ENCODE peak calls at places on chromosomes 2 and 18, in seven cellular contexts. D is ovary; L is WERI-Rb-1; U is psoas muscle; T is uterus; H is heart left ventricle; Z is naive thymus-derived CD4-positive, alpha-beta T cell. F is an unnamed sample.

GRCh38 chr2:172090947-172091625 is 5.8 kb downstream of the DLX1 start:
- DNase-seq in L (no peak), H (no peak), U (no peak), D (no peak), T (no peak), Z (no peak), F (no peak)

GRCh38 chr2:131105950-131106801 is 1.0 kb downstream of the PLEKHB2 start:
- DNase-seq in H (peak; percentile 26), T (no peak), D (no peak), L (no peak), U (peak; percentile 31), Z (no peak), F (peak; percentile 43)

GRCh38 chr2:230991598-230991997 is 4.3 kb upstream of the SPATA3 start:
- DNase-seq in H (no peak), L (no peak), Z (no peak), D (no peak), U (no peak), T (no peak), F (no peak)

GRCh38 chr2:167209784-167210183 is 321.5 kb downstream of the XIRP2 start:
- DNase-seq in L (no peak), D (no peak), U (no peak), H (no peak), Z (no peak), T (no peak), F (no peak)

GRCh38 chr18:76476665-76477561 is 18.1 kb downstream of the ZNF516 start:
- DNase-seq in Z (no peak), H (no peak), L (no peak), U (no peak), D (no peak), T (no peak), F (peak; percentile 82)

GRCh38 chr2:236527198-236527640 is 42.4 kb upstream of the ACKR3 start:
- DNase-seq in L (no peak), T (no peak), Z (no peak), U (no peak), H (no peak), D (no peak), F (peak; percentile 14)

GRCh38 chr18:76823574-76823973 is 1.2 kb downstream of the ZNF236 start:
- DNase-seq in Z (no peak), D (peak; percentile 58), T (no peak), U (peak; percentile 34), L (no peak), H (no peak), F (no peak)

GRCh38 chr2:203022751-203023150 is 8.1 kb downstream of the NBEAL1 start:
- DNase-seq in H (no peak), U (no peak), T (no peak), Z (no peak), L (no peak), D (no peak), F (no peak)

GRCh38 chr2:119759451-119760236 is at the start of gene PTPN4:
- DNase-seq in Z (peak; percentile 98), L (peak; percentile 97), U (peak; percentile 96), H (peak; percentile 98), T (peak; percentile 96), D (peak; percentile 96), F (peak; percentile 95)

GRCh38 chr2:71925268-71926097 is 222.2 kb downstream of the CYP26B1 start:
- DNase-seq in D (no peak), T (no peak), H (no peak), L (peak; percentile 5), U (no peak), Z (no peak), F (no peak)

DNA sequence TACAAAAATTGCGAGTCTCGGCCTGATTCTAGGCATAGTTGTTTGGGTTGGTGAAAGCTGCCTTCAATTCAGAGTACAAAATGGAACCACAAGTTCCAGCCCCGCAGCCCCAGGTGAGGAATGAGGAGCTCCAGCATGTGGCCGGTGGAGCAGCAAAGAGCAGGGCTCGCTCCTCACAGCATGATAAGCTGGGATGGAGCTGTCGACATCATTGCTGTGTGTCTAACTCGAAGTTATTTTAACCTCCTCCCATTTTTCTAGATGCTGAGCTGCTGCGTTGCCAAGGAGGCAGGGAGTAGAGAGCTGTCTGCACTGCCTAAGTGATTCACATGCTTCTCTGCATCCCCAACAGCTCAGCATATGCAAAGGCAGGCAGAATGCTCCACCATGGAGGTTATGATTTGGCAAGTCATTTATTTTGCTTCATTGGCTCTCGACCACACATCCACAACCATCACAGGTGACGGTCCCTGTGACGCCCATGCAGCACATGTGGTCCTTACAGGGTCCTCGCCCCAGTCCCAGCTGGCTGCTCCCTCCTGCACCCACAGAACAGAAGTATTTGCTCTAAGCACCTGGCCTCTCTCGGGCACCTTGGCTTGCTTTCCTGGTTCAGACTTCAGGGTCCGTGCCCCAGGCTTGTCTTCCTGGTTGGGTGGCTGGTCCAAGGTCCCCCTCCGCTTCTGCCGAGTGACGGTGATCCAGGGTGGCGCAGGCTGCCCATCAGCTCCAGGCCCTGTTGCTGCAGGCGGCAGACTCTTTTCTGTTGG is 66.0 kb upstream of the MGAT4A start:
- DNase-seq in T (no peak), H (no peak), Z (no peak), U (no peak), D (no peak), L (no peak), F (no peak)
- H3K36me3 ChIP-seq in T (no peaks in the 10 kb centered on the region), H (peaks cover 19% of the 10 kb centered on the region), Z (no peaks in the 10 kb centered on the region), U (no peaks in the 10 kb centered on the region), D (no peaks in the 10 kb centered on the region), L (no peaks in the 10 kb centered on the region), F (no peaks in the 10 kb centered on the region)

DNA sequence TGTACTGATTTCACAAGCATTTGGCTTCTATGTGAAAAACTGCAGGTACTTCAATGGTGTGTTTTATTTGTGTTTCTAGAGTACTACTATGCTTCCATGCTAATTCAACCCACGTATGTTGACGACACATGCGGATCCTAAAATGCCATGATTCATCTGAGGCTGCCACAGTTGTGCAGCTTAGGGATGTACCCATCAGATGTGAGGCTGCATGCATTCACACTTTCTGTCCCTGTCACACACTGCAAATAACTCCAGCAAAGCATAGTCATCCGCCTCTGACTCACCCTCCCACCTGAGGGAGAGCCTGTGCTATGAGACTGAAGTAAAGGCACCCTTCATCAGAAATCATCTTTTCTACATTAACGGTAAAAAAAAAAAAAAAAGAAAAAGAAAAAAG is 22.1 kb upstream of the SERTAD2 start:
- DNase-seq in Z (peak; percentile 19), L (no peak), U (no peak), D (no peak), T (no peak), H (no peak), F (no peak)
- H3K27ac ChIP-seq in Z (no peak overlapping the region), L (no peak overlapping the region), U (no peak overlapping the region), D (no peak overlapping the region), T (no peak overlapping the region), H (no peak overlapping the region), F (no peak overlapping the region)

GRCh38 chr2:177217247-177217843 is 4.8 kb downstream of the HNRNPA3 start:
- DNase-seq in Z (no peak), D (no peak), H (no peak), T (no peak), L (no peak), U (no peak), F (no peak)

GRCh38 chr2:177225965-177226360 is 13.4 kb downstream of the HNRNPA3 start:
- DNase-seq in L (no peak), D (no peak), Z (no peak), T (no peak), H (no peak), U (no peak), F (no peak)

GRCh38 chr2:177221534-177221933 is 8.9 kb downstream of the HNRNPA3 start:
- DNase-seq in U (no peak), T (no peak), D (no peak), Z (no peak), H (no peak), L (no peak), F (no peak)

DNA sequence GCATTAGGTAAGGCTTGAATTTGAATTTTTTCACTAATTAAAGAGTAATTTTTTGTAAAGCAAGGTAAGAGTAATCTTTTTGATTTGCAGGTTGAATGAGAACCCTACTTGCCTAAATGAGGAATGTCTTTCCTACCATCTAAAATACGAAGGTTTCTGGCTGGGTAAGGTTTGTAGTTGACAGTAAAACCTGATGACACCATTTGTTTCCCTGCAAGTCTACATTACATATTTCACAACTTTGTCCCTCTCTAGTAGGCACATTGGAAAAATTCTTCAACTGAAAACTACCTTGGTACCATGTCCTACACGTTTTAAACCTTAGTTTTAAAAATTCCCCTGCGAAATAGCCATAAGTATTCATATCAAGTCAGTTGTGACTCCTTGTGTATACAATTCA is 9.4 kb downstream of the HNRNPA3 start:
- DNase-seq in D (no peak), L (no peak), Z (no peak), U (no peak), T (no peak), H (no peak), F (no peak)
- H3K36me3 ChIP-seq in D (no peaks in the 10 kb centered on the region), L (peaks cover 49% of the 10 kb centered on the region), Z (peaks cover 65% of the 10 kb centered on the region), U (peaks cover 89% of the 10 kb centered on the region), T (no peaks in the 10 kb centered on the region), H (peaks cover 88% of the 10 kb centered on the region), F (peaks cover 54% of the 10 kb centered on the region)

GRCh38 chr18:54191352-54191751 is 33.1 kb downstream of the MBD2 start:
- DNase-seq in D (no peak), U (no peak), L (no peak), H (no peak), Z (no peak), T (no peak), F (no peak)
- H3K27ac ChIP-seq in D (no peak overlapping the region), U (no peak overlapping the region), L (no peak overlapping the region), H (no peak overlapping the region), Z (no peak overlapping the region), T (no peak overlapping the region), F (no peak overlapping the region)

GRCh38 chr2:173953047-173953424 is 12.1 kb downstream of the SP3 start:
- DNase-seq in Z (no peak), H (no peak), L (no peak), T (no peak), U (no peak), D (no peak), F (no peak)
- H3K36me3 ChIP-seq in Z (peaks cover 27% of the 10 kb centered on the region), H (peaks cover 42% of the 10 kb centered on the region), L (peaks cover 63% of the 10 kb centered on the region), T (no peaks in the 10 kb centered on the region), U (peaks cover 21% of the 10 kb centered on the region), D (no peaks in the 10 kb centered on the region), F (peaks cover 18% of the 10 kb centered on the region)

GRCh38 chr2:101252408-101253012 is at the start of gene CNOT11:
- DNase-seq in H (peak; percentile 99), U (peak; percentile 100), L (peak; percentile 99), D (peak; percentile 100), T (peak; percentile 99), Z (peak; percentile 98), F (peak; percentile 98)
- H3K27ac ChIP-seq in H (peak within 1 kb of the TSS; percentile 98), U (peak within 1 kb of the TSS; percentile 99), L (peak within 1 kb of the TSS; percentile 98), D (peak within 1 kb of the TSS; percentile 56), T (peak within 1 kb of the TSS; percentile 81), Z (peak within 1 kb of the TSS; percentile 99), F (peak within 1 kb of the TSS; percentile 80)

GRCh38 chr2:233287871-233288270 is 19.7 kb upstream of the SAG start:
- DNase-seq in H (no peak), D (no peak), L (no peak), U (no peak), Z (no peak), T (no peak), F (no peak)
- H3K36me3 ChIP-seq in H (peaks cover 95% of the 10 kb centered on the region), D (no peaks in the 10 kb centered on the region), L (peaks cover 74% of the 10 kb centered on the region), U (peaks cover 99% of the 10 kb centered on the region), Z (peaks cover 88% of the 10 kb centered on the region), T (no peaks in the 10 kb centered on the region), F (peaks cover 61% of the 10 kb centered on the region)

DNA sequence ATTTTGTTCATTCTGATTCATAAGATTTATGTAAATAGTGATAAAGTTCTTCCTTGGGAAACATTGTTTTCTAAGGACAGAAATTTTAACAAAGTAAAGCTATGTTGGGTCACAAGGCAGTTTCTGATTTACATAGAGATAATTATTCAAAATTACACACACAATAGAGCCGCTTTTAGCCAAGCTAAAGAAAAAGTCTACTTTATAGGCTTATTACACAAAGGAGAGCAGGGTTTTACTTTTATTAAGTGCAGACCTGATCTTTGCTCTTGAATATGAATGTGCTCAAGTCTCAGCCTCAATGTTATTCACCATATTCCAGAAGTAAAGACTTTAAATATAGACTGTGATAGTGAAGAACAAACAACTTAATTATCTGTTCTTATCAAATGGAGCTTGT is 787.8 kb upstream of the LINC00305 start:
- DNase-seq in T (no peak), H (no peak), L (no peak), D (no peak), U (no peak), Z (no peak), F (no peak)
- H3K27ac ChIP-seq in T (no peak overlapping the region), H (no peak overlapping the region), L (no peak overlapping the region), D (no peak overlapping the region), U (no peak overlapping the region), Z (no peak overlapping the region), F (no peak overlapping the region)